ENCODE peak calls at places on chromosomes 11 and 22, in seven cellular contexts. Q is ACHN; F is stimulated activated CD4-positive, alpha-beta T cell treated with anti-CD3 and anti-CD28 coated beads, TNF-alpha, amount 100 ng/mL, for 1 hour; V is cardiac fibroblast; L is type B pancreatic cell; S is HT1080; A is activated T-helper 1 cell treated with anti-CD3 and anti-CD28 coated beads, Interleukin-2, amount 50 U/mL, for 16 hours. R is an unnamed sample.

GRCh38 chr11:99973993-99974392 is 713.1 kb upstream of the ARHGAP42 start:
- DNase-seq in Q (peak), F (no peak), V (no peak), L (no peak), S (no peak), A (no peak), R (peak)

GRCh38 chr11:128564642-128565245 is 22.6 kb downstream of the ETS1 start:
- DNase-seq in Q (no peak), F (no peak), V (no peak), L (no peak), S (no peak), A (no peak), R (no peak)

GRCh38 chr11:118912742-118913410 is 12.8 kb downstream of the BCL9L start:
- DNase-seq in Q (peak), F (no peak), V (peak), L (no peak), S (peak), A (no peak), R (no peak)

GRCh38 chr11:122672892-122673291 is 17.4 kb downstream of the UBASH3B start:
- DNase-seq in Q (no peak), F (no peak), V (peak), L (no peak), S (no peak), A (no peak), R (peak)

GRCh38 chr11:71436861-71437260 is 11.3 kb downstream of the DHCR7 start:
- DNase-seq in Q (no peak), F (no peak), V (no peak), L (no peak), S (no peak), A (no peak), R (no peak)

GRCh38 chr11:6297831-6298230 is 22.5 kb downstream of the CAVIN3 start:
- DNase-seq in Q (peak), F (no peak), V (peak), L (no peak), S (peak), A (no peak), R (no peak)

GRCh38 chr11:83713701-83714100 is 427.5 kb upstream of the CCDC90B start:
- DNase-seq in Q (no peak), F (no peak), V (peak), L (no peak), S (no peak), A (no peak), R (peak)

GRCh38 chr11:116454020-116454645 is 318.7 kb downstream of the BUD13 start:
- DNase-seq in Q (peak), F (no peak), V (peak), L (no peak), S (peak), A (no peak), R (peak)

GRCh38 chr11:46420513-46420912 is 28.9 kb upstream of the CHRM4 start:
- DNase-seq in Q (no peak), F (no peak), V (no peak), L (no peak), S (no peak), A (no peak), R (no peak)

GRCh38 chr11:58573451-58574104 is 2.1 kb downstream of the LPXN start:
- DNase-seq in Q (peak), F (peak), V (peak), L (no peak), S (peak), A (no peak), R (peak)

GRCh38 chr22:40544758-40545157 is 91.8 kb downstream of the MRTFA start:
- DNase-seq in Q (no peak), F (no peak), V (no peak), L (no peak), S (no peak), A (no peak), R (no peak)